ENCODE peak calls at places on chromosomes 7 and 10, in ten cellular contexts. One of them, this sample, is unnamed. For H3K36me3 and H3K4me1, the result is how much of the 10 kb centered on the place peaks cover.

GRCh38 chr10:50538473-50539398 is 85.0 kb downstream of the SGMS1 start:
- DNase-seq in transverse colon: no peak
- DNase-seq in stomach: peak
- DNase-seq in breast epithelium: no peak
- DNase-seq in right atrium auricular region: no peak
- DNase-seq in lower lobe of right lung: no peak
- DNase-seq in upper lobe of left lung: no peak
- DNase-seq in hepatocyte: no peak
- DNase-seq in sigmoid colon: no peak
- DNase-seq in fibroblast of lung: peak
- DNase-seq in this sample: no peak

GRCh38 chr10:76618171-76618570 is 1019.4 kb downstream of the KCNMA1 start:
- DNase-seq in transverse colon: no peak
- DNase-seq in stomach: no peak
- DNase-seq in breast epithelium: no peak
- DNase-seq in right atrium auricular region: no peak
- DNase-seq in lower lobe of right lung: no peak
- DNase-seq in upper lobe of left lung: no peak
- DNase-seq in hepatocyte: no peak
- DNase-seq in sigmoid colon: no peak
- DNase-seq in fibroblast of lung: no peak
- DNase-seq in this sample: no peak

GRCh38 chr10:77710081-77710551 is 72.5 kb upstream of the KCNMA1 start:
- DNase-seq in transverse colon: no peak
- DNase-seq in stomach: no peak
- DNase-seq in breast epithelium: no peak
- DNase-seq in right atrium auricular region: no peak
- DNase-seq in lower lobe of right lung: no peak
- DNase-seq in upper lobe of left lung: no peak
- DNase-seq in hepatocyte: no peak
- DNase-seq in sigmoid colon: no peak
- DNase-seq in fibroblast of lung: no peak
- DNase-seq in this sample: no peak

GRCh38 chr10:7457478-7458316 is 46.9 kb upstream of the SFMBT2 start:
- DNase-seq in transverse colon: no peak
- DNase-seq in stomach: no peak
- DNase-seq in breast epithelium: no peak
- DNase-seq in right atrium auricular region: no peak
- DNase-seq in lower lobe of right lung: no peak
- DNase-seq in upper lobe of left lung: no peak
- DNase-seq in hepatocyte: no peak
- DNase-seq in sigmoid colon: no peak
- DNase-seq in fibroblast of lung: peak
- DNase-seq in this sample: no peak

GRCh38 chr7:49229246-49229645 is 304.9 kb downstream of the CDC14C start:
- DNase-seq in transverse colon: no peak
- DNase-seq in stomach: no peak
- DNase-seq in breast epithelium: no peak
- DNase-seq in right atrium auricular region: no peak
- DNase-seq in lower lobe of right lung: no peak
- DNase-seq in upper lobe of left lung: no peak
- DNase-seq in hepatocyte: no peak
- DNase-seq in sigmoid colon: no peak
- DNase-seq in fibroblast of lung: no peak
- DNase-seq in this sample: no peak

GRCh38 chr7:38825721-38826440 is 83.1 kb downstream of the VPS41 start:
- DNase-seq in transverse colon: no peak
- DNase-seq in stomach: no peak
- DNase-seq in breast epithelium: no peak
- DNase-seq in right atrium auricular region: no peak
- DNase-seq in lower lobe of right lung: no peak
- DNase-seq in upper lobe of left lung: no peak
- DNase-seq in hepatocyte: no peak
- DNase-seq in sigmoid colon: no peak
- DNase-seq in fibroblast of lung: no peak
- DNase-seq in this sample: no peak

GRCh38 chr10:127398140-127398966 is 150.8 kb upstream of the NPS start:
- DNase-seq in transverse colon: no peak
- DNase-seq in stomach: no peak
- DNase-seq in breast epithelium: no peak
- DNase-seq in right atrium auricular region: no peak
- DNase-seq in lower lobe of right lung: no peak
- DNase-seq in upper lobe of left lung: no peak
- DNase-seq in hepatocyte: no peak
- DNase-seq in sigmoid colon: no peak
- DNase-seq in fibroblast of lung: peak
- DNase-seq in this sample: peak

GRCh38 chr10:12243860-12244620 is 48.1 kb downstream of the CDC123 start:
- DNase-seq in transverse colon: no peak
- DNase-seq in stomach: no peak
- DNase-seq in breast epithelium: no peak
- DNase-seq in right atrium auricular region: no peak
- DNase-seq in lower lobe of right lung: no peak
- DNase-seq in upper lobe of left lung: peak
- DNase-seq in hepatocyte: no peak
- DNase-seq in sigmoid colon: no peak
- DNase-seq in fibroblast of lung: no peak
- DNase-seq in this sample: no peak

DNA sequence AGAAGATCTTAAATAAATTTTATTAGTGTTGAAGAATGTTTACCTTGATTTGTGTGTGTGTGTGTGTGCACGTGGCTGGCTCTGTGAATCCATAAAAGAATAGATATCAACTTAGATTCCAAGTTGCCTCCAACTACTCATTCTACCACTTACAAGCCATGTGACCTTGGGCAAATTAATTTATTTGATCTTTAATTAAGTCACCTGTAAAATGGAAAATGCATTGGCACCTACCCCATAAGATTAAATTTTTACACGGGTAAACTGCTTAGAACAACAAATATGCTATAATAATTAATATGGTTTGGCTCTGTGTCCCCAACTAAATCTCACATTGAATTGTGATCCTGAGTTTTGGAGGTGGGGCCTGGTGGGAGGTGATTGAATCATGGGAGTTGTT is 604.9 kb upstream of the NRG3 start:
- DNase-seq in transverse colon: no peak
- DNase-seq in stomach: no peak
- DNase-seq in breast epithelium: no peak
- DNase-seq in right atrium auricular region: no peak
- DNase-seq in lower lobe of right lung: no peak
- DNase-seq in upper lobe of left lung: no peak
- DNase-seq in hepatocyte: no peak
- DNase-seq in sigmoid colon: no peak
- DNase-seq in fibroblast of lung: no peak
- DNase-seq in this sample: no peak
- H3K36me3 ChIP-seq in transverse colon: under half
- H3K36me3 ChIP-seq in stomach: under half
- H3K36me3 ChIP-seq in breast epithelium: under half
- H3K36me3 ChIP-seq in right atrium auricular region: under half
- H3K36me3 ChIP-seq in lower lobe of right lung: under half
- H3K36me3 ChIP-seq in upper lobe of left lung: under half
- H3K36me3 ChIP-seq in hepatocyte: under half
- H3K36me3 ChIP-seq in sigmoid colon: under half
- H3K36me3 ChIP-seq in fibroblast of lung: under half
- H3K36me3 ChIP-seq in this sample: under half

DNA sequence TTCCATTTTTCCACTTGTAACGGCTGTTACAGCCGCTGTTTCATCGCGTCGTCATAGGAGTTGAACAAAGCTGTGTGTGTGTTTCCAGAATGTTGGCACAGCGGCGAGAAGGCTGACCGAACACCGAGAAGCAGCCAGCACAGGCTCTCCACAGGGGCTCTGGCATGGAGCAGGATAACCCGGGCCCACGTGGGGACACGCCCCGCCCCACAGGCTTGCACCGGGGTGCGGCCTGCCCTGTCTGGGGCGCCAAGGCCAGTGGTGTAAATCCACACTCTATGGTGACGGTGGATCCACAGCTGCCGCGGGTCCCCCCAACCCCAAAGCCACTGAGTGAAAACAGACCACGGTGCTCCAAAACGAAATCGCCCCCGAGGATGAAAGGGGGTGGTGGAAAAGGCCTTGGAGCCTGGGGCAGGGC is 448.2 kb downstream of the DNAJB6 start:
- DNase-seq in transverse colon: no peak
- DNase-seq in stomach: no peak
- DNase-seq in breast epithelium: no peak
- DNase-seq in right atrium auricular region: no peak
- DNase-seq in lower lobe of right lung: no peak
- DNase-seq in upper lobe of left lung: no peak
- DNase-seq in hepatocyte: no peak
- DNase-seq in sigmoid colon: no peak
- DNase-seq in fibroblast of lung: peak
- DNase-seq in this sample: no peak
- H3K4me1 ChIP-seq in transverse colon: under half
- H3K4me1 ChIP-seq in stomach: under half
- H3K4me1 ChIP-seq in breast epithelium: under half
- H3K4me1 ChIP-seq in right atrium auricular region: under half
- H3K4me1 ChIP-seq in lower lobe of right lung: under half
- H3K4me1 ChIP-seq in upper lobe of left lung: under half
- H3K4me1 ChIP-seq in hepatocyte: under half
- H3K4me1 ChIP-seq in sigmoid colon: under half
- H3K4me1 ChIP-seq in fibroblast of lung: under half
- H3K4me1 ChIP-seq in this sample: under half

GRCh38 chr10:22531441-22531840 is 182.9 kb downstream of the PIP4K2A start:
- DNase-seq in transverse colon: no peak
- DNase-seq in stomach: no peak
- DNase-seq in breast epithelium: no peak
- DNase-seq in right atrium auricular region: no peak
- DNase-seq in lower lobe of right lung: no peak
- DNase-seq in upper lobe of left lung: no peak
- DNase-seq in hepatocyte: no peak
- DNase-seq in sigmoid colon: no peak
- DNase-seq in fibroblast of lung: no peak
- DNase-seq in this sample: no peak
- H3K36me3 ChIP-seq in transverse colon: under half
- H3K36me3 ChIP-seq in stomach: under half
- H3K36me3 ChIP-seq in breast epithelium: under half
- H3K36me3 ChIP-seq in right atrium auricular region: under half
- H3K36me3 ChIP-seq in lower lobe of right lung: under half
- H3K36me3 ChIP-seq in upper lobe of left lung: under half
- H3K36me3 ChIP-seq in hepatocyte: under half
- H3K36me3 ChIP-seq in sigmoid colon: under half
- H3K36me3 ChIP-seq in fibroblast of lung: under half
- H3K36me3 ChIP-seq in this sample: under half

DNA sequence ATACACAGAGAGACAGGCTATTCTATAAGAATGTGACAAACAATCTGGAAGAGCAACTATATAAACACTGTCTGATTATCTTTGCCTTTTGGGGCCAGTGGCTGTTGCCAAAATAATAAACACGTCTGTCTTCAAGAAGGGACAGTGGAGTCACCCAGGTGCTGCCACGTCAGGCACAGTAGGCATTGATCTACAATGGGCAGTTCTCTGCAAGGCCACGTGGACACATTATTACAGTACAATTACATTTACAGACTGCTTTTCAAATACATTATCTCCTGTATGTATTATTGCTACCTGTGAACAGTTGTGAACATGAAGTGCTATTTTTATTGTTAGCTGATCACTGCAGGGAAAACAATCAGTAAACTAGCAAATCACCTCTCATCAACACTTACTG is 14.0 kb downstream of the DNMBP start:
- DNase-seq in transverse colon: peak
- DNase-seq in stomach: no peak
- DNase-seq in breast epithelium: no peak
- DNase-seq in right atrium auricular region: no peak
- DNase-seq in lower lobe of right lung: no peak
- DNase-seq in upper lobe of left lung: no peak
- DNase-seq in hepatocyte: no peak
- DNase-seq in sigmoid colon: no peak
- DNase-seq in fibroblast of lung: no peak
- DNase-seq in this sample: no peak
- H3K4me1 ChIP-seq in transverse colon: half or more
- H3K4me1 ChIP-seq in stomach: half or more
- H3K4me1 ChIP-seq in breast epithelium: under half
- H3K4me1 ChIP-seq in right atrium auricular region: under half
- H3K4me1 ChIP-seq in lower lobe of right lung: under half
- H3K4me1 ChIP-seq in upper lobe of left lung: under half
- H3K4me1 ChIP-seq in hepatocyte: under half
- H3K4me1 ChIP-seq in sigmoid colon: half or more
- H3K4me1 ChIP-seq in fibroblast of lung: under half
- H3K4me1 ChIP-seq in this sample: under half

GRCh38 chr7:771241-772004 is 44.3 kb upstream of the PRKAR1B start:
- DNase-seq in transverse colon: peak
- DNase-seq in stomach: peak
- DNase-seq in breast epithelium: no peak
- DNase-seq in right atrium auricular region: peak
- DNase-seq in lower lobe of right lung: no peak
- DNase-seq in upper lobe of left lung: peak
- DNase-seq in hepatocyte: peak
- DNase-seq in sigmoid colon: peak
- DNase-seq in fibroblast of lung: no peak
- DNase-seq in this sample: no peak

GRCh38 chr7:772861-773621 is 46.0 kb upstream of the PRKAR1B start:
- DNase-seq in transverse colon: no peak
- DNase-seq in stomach: no peak
- DNase-seq in breast epithelium: no peak
- DNase-seq in right atrium auricular region: no peak
- DNase-seq in lower lobe of right lung: no peak
- DNase-seq in upper lobe of left lung: no peak
- DNase-seq in hepatocyte: no peak
- DNase-seq in sigmoid colon: no peak
- DNase-seq in fibroblast of lung: no peak
- DNase-seq in this sample: no peak

GRCh38 chr7:770786-771185 is 43.7 kb upstream of the PRKAR1B start:
- DNase-seq in transverse colon: no peak
- DNase-seq in stomach: no peak
- DNase-seq in breast epithelium: no peak
- DNase-seq in right atrium auricular region: no peak
- DNase-seq in lower lobe of right lung: no peak
- DNase-seq in upper lobe of left lung: no peak
- DNase-seq in hepatocyte: peak
- DNase-seq in sigmoid colon: no peak
- DNase-seq in fibroblast of lung: no peak
- DNase-seq in this sample: no peak

GRCh38 chr7:772392-772791 is 45.3 kb upstream of the PRKAR1B start:
- DNase-seq in transverse colon: no peak
- DNase-seq in stomach: no peak
- DNase-seq in breast epithelium: no peak
- DNase-seq in right atrium auricular region: no peak
- DNase-seq in lower lobe of right lung: no peak
- DNase-seq in upper lobe of left lung: no peak
- DNase-seq in hepatocyte: no peak
- DNase-seq in sigmoid colon: no peak
- DNase-seq in fibroblast of lung: no peak
- DNase-seq in this sample: no peak

DNA sequence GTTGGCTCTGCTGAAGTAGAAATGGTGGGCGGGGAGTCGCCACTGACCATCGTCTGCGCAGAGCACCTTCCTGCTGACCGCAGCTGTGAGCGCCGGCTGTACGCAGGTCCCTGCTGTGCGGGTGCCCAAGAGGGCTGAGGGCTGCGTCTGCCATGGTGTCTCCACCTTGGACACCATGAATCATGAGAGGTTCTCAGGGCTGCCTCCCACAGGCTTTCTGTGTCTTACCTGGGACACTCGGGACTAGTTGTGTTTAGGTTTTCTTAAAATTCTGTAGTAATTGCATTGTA is 44.9 kb upstream of the PRKAR1B start:
- DNase-seq in transverse colon: no peak
- DNase-seq in stomach: no peak
- DNase-seq in breast epithelium: no peak
- DNase-seq in right atrium auricular region: no peak
- DNase-seq in lower lobe of right lung: no peak
- DNase-seq in upper lobe of left lung: no peak
- DNase-seq in hepatocyte: no peak
- DNase-seq in sigmoid colon: no peak
- DNase-seq in fibroblast of lung: no peak
- DNase-seq in this sample: no peak
- H3K36me3 ChIP-seq in transverse colon: under half
- H3K36me3 ChIP-seq in stomach: under half
- H3K36me3 ChIP-seq in breast epithelium: under half
- H3K36me3 ChIP-seq in right atrium auricular region: under half
- H3K36me3 ChIP-seq in lower lobe of right lung: under half
- H3K36me3 ChIP-seq in upper lobe of left lung: under half
- H3K36me3 ChIP-seq in hepatocyte: under half
- H3K36me3 ChIP-seq in sigmoid colon: under half
- H3K36me3 ChIP-seq in fibroblast of lung: under half
- H3K36me3 ChIP-seq in this sample: under half